ENCODE peak calls at places on chromosomes 3 and 15, in ten cellular contexts. H is neural crest cell, Y is uterus, P is PC-9, C is fibroblast of lung, F is spleen, L is HCT116, O is cardiac muscle cell, R is left ventricle myocardium inferior, V is tibial nerve. M is an unnamed sample.

GRCh38 chr3:105440113-105440512 is 73.4 kb downstream of the ALCAM start:
- DNase-seq in H (no peak), Y (no peak), P (no peak), C (no peak), F (no peak), L (no peak), O (no peak), R (no peak), V (no peak), M (no peak)

GRCh38 chr3:154969366-154969765 is 110.8 kb upstream of the MME start:
- DNase-seq in H (no peak), Y (no peak), P (no peak), C (no peak), F (no peak), L (no peak), O (no peak), R (no peak), V (no peak), M (no peak)

GRCh38 chr15:51846463-51847230 is 17.2 kb downstream of the TMOD3 start:
- DNase-seq in H (no peak), Y (no peak), P (peak), C (peak), F (no peak), L (peak), O (no peak), R (no peak), V (no peak), M (no peak)

GRCh38 chr15:81511160-81511559 is 137.1 kb upstream of the TMC3 start:
- DNase-seq in H (no peak), Y (no peak), P (no peak), C (peak), F (no peak), L (no peak), O (no peak), R (no peak), V (no peak), M (no peak)

GRCh38 chr3:5053021-5053831 is 68.9 kb upstream of the ARL8B start:
- DNase-seq in H (no peak), Y (peak), P (peak), C (no peak), F (no peak), L (no peak), O (no peak), R (no peak), V (no peak), M (no peak)

GRCh38 chr3:99250272-99250671 is 348.8 kb upstream of the DCBLD2 start:
- DNase-seq in H (no peak), Y (no peak), P (no peak), C (peak), F (no peak), L (no peak), O (no peak), R (no peak), V (no peak), M (no peak)

GRCh38 chr3:71551286-71551919 is 32.1 kb downstream of the FOXP1 start:
- DNase-seq in H (no peak), Y (no peak), P (peak), C (no peak), F (no peak), L (no peak), O (no peak), R (no peak), V (no peak), M (no peak)

GRCh38 chr3:14392231-14392630 is 10.2 kb upstream of the SLC6A6 start:
- DNase-seq in H (no peak), Y (no peak), P (no peak), C (no peak), F (no peak), L (no peak), O (no peak), R (no peak), V (no peak), M (no peak)

GRCh38 chr3:57597240-57597972 is at the start of gene ARF4:
- DNase-seq in H (peak), Y (peak), P (peak), C (peak), F (peak), L (peak), O (peak), R (peak), V (peak), M (peak)
- TF ChIP-seq CTCF in H (no peak), Y (no peak), P (no peak), C (no peak), F (no peak), L (no peak), O (peak), R (peak), V (no peak), M (peak)

DNA sequence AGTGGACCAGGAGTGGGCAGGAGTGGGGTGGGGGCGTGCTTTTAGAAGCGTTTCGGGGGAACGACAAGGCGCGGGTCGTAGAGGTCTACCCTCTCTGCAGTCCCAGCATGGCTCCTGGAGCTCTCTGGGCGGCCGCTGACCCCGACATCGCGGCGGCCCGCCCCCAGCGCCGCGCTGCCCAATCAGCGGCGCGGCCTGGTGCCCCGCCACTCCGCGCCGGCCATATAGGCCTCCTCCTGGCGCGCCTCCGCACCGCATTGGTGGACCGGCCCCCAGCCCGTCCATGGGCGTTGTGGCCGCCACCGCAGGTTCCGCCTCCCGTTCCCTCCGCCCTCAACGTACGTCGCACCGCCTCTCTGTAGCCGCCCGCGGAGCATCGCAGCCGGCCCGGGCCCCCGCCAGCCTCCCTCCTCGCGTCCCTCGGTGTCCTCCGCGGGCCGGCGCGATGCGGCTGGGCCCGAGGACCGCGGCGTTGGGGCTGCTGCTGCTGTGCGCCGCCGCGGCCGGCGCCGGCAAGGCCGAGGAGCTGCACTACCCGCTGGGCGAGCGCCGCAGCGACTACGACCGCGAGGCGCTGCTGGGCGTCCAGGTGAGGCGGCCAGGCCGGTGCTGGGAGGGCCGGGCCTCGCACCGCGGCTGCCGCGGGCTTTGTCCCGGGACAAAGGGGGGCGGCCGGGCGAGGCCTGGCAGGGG is at the start of gene RCN2:
- DNase-seq in H (peak), Y (peak), P (peak), C (peak), F (peak), L (peak), O (peak), R (peak), V (peak), M (peak)
- TF ChIP-seq CTCF in H (no peak), Y (no peak), P (no peak), C (no peak), F (no peak), L (no peak), O (no peak), R (peak), V (no peak), M (no peak)

GRCh38 chr3:120642368-120642948 is 39.6 kb downstream of the HGD start:
- DNase-seq in H (no peak), Y (no peak), P (no peak), C (peak), F (no peak), L (no peak), O (no peak), R (no peak), V (no peak), M (no peak)
- TF ChIP-seq CTCF in H (no peak), Y (no peak), P (no peak), C (no peak), F (no peak), L (no peak), O (peak), R (no peak), V (no peak), M (no peak)

GRCh38 chr3:43087249-43087776 is 18.6 kb downstream of the POMGNT2 start:
- DNase-seq in H (no peak), Y (no peak), P (no peak), C (no peak), F (no peak), L (no peak), O (no peak), R (no peak), V (no peak), M (no peak)
- TF ChIP-seq CTCF in H (no peak), Y (no peak), P (no peak), C (peak), F (no peak), L (peak), O (peak), R (no peak), V (no peak), M (no peak)

DNA sequence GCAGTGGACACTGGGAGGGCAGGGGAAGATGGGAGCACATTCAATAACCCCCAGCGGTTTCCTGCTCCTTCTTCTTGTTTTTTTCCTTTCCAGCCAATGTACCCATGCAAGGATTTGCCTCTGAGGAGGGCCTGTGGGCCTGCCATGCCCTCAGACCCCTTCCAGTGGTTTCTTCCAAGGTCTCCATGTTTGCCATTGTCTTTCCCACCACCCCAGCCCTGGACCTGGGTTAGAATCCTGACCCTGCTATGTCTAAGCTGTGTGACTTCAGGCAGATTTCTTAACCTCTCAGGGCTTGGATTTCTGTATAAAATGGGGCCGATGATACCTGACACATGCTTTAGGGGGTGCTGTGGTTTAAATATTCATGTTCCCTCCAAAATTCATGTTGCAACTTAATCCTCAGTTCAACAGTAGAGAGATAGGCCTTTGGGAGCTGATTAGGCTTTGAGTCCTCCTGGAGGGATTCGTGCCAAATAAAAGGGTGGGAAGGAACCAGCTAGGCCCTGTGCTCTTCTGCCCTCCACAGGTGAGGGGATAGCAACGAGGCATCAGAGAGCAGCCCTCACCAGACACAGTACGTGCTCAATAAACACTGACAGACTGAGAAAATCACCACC is 46.3 kb upstream of the FLNB start:
- DNase-seq in H (no peak), Y (no peak), P (peak), C (peak), F (no peak), L (peak), O (no peak), R (no peak), V (no peak), M (no peak)
- TF ChIP-seq CTCF in H (peak), Y (no peak), P (peak), C (peak), F (no peak), L (peak), O (peak), R (no peak), V (no peak), M (peak)

DNA sequence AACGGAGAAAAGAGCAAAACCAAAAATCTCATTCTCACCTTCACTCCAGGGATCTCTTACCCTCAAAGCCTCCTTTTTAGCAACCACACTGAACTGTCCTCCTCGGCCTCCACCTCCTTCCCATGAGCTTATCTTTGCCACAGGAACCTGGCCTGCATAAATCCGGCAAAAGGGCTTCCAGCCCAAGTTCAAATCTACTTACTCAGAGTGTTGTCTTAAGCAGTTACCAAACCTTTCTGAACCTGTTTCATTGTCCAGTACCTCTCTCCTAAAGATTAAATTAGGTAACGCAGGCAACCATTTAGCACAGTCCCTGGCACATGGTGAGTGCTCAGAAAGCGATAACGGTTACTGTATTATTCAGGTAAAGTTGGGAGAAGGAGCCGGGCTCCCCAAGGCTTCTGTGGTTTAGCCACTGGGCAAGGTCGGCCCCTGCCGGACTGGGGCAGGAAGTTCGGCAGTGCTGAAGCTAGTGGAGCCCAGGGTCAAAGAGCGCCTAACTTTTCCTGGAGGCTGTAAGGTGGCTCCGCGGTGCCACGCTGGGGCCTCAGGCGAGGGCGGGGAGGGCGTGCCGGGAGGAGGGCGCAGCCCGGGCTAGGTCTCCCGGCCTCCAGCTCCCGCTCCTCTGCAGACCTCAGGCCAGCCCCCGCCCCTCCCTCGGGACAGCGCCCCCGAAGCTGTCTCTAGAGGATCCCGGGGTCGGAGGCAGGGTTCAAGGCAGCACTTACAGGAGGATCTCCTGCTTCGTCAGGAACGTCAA is 620 bp downstream of the CIB1 start:
- DNase-seq in H (peak), Y (no peak), P (peak), C (peak), F (peak), L (no peak), O (peak), R (peak), V (peak), M (no peak)
- TF ChIP-seq CTCF in H (peak), Y (no peak), P (peak), C (peak), F (peak), L (peak), O (peak), R (peak), V (peak), M (peak)

GRCh38 chr15:50353999-50354837 is 780 bp downstream of the GABPB1 start:
- DNase-seq in H (peak), Y (peak), P (peak), C (peak), F (peak), L (peak), O (peak), R (peak), V (peak), M (peak)

GRCh38 chr15:50355612-50355905 is 561 bp upstream of the GABPB1 start:
- DNase-seq in H (no peak), Y (no peak), P (no peak), C (no peak), F (no peak), L (no peak), O (no peak), R (no peak), V (no peak), M (no peak)

GRCh38 chr15:50355980-50356379 is 982 bp upstream of the GABPB1 start:
- DNase-seq in H (no peak), Y (no peak), P (no peak), C (peak), F (no peak), L (no peak), O (no peak), R (no peak), V (no peak), M (no peak)

GRCh38 chr15:50354838-50355611 is at the start of gene GABPB1:
- DNase-seq in H (peak), Y (peak), P (peak), C (peak), F (peak), L (peak), O (peak), R (peak), V (peak), M (peak)

DNA sequence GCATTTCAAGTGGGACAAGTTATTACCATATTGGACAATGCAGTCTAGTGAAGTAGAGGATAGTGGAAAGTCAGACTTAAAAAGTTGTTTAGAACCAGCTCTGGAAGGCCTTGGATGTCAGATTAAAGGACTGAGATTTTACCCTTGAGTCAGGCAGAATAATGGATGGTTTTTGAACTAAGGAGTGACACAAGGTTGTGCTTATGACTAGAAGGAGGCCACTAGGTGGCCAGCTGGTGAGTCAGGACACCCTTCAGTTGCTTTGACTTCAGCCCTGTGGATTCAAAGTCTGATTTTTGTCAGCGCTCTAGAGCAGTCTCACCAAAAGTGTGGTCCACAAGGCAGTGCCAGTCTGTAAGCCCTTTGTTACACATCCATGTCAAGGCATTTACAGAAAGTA is 3.8 kb upstream of the GABPB1 start:
- DNase-seq in H (no peak), Y (no peak), P (no peak), C (peak), F (no peak), L (peak), O (peak), R (no peak), V (no peak), M (no peak)
- TF ChIP-seq CTCF in H (peak), Y (no peak), P (peak), C (no peak), F (no peak), L (peak), O (peak), R (peak), V (no peak), M (peak)

DNA sequence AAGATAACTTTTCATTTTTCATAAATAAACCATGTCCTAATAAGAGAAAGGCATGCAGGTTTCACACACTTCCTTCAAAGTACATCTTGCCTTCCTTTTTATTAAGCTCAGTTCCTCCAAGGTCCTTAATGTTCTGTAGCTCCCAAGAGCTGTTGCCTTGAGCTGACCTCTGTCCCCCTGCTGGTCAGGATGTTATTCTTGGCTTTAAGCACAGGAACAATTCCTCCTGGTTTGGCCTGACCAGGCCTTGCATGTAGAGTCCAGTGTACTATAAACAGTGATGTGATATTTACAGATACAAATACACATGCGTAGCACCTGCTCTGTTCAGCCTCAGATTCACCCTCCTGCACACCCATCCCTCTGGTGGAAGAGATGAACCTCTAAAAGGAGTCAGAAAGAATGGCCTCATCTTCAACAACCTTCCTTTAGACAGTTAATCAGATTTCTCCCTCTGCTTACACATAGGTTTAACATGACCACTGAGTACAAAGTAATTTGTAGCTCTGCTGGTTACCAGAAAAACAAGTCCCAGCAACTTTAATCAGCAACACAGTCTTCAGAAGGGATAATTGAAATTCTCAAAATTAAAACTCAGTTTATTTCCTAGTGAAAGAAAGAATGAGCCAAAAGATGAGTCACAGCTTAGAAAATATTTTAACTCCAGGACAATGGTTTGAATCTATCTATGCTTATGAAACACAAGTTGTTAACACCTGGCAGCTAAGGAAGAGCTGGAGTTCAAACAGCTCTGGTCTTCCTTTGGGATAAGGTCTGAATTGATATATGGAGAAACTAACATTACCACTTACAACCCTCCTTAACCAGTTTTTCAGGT is 46.5 kb downstream of the PTPN9 start:
- DNase-seq in H (peak), Y (peak), P (peak), C (peak), F (no peak), L (peak), O (peak), R (peak), V (peak), M (peak)
- TF ChIP-seq CTCF in H (peak), Y (peak), P (peak), C (peak), F (no peak), L (peak), O (peak), R (peak), V (peak), M (peak)

DNA sequence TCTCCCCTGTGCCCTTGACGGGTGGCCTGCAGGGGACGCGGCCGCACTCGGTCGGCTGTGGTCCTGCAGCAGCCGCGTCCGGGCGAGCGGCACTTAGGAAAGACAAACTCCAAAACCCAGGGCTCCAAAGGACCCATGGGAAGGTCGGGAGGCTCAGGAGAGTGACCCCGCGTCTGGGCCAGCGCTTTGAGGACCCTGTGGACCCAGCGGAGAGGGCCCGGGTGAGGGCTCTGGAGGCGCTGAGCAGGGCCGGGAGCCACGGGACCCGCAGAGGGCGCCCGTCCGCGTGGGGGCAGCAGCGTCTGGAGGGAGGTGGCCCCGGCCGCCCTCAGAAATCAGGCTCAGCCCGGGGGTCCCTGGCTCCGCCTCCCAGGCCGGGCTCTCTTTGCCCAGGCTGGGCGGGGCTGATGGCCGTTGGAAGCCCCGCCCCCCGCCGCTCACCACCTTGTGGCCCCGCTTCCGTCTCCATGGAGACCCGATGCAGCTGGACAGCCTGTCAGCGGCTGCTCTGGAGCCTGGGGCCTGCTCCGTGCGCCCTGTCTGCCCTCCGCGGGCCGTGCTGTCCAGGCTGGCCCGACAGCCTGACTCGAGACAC is 34.6 kb upstream of the RPL32 start:
- DNase-seq in H (peak), Y (peak), P (no peak), C (peak), F (no peak), L (no peak), O (peak), R (peak), V (no peak), M (no peak)
- TF ChIP-seq CTCF in H (peak), Y (no peak), P (no peak), C (no peak), F (no peak), L (no peak), O (peak), R (peak), V (no peak), M (peak)

DNA sequence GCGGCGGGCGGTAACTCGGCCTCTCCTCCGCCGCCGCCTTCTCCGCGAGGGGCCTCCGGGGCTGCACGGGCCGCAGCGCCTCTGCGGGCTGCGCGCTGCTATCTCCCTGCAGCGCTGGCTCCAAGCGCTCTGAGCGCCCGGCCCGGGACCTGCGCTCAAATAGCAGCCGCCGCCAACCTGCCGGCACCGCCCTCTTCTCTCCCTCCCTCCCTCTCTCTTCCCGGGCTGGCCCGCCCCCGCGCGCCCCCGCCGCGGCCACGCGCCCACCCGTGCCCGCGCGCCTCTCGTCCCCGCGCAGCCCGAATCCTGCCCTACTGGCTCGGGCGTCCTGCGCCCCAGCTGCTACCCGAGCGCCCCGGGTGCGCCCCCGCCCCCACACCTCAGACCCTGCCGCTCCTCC is at the start of gene CACNA2D2:
- DNase-seq in H (peak), Y (peak), P (no peak), C (no peak), F (peak), L (peak), O (peak), R (peak), V (peak), M (no peak)
- TF ChIP-seq CTCF in H (no peak), Y (no peak), P (no peak), C (no peak), F (no peak), L (no peak), O (no peak), R (no peak), V (no peak), M (no peak)

M was measured in AG09319.